ENCODE peak calls at places on chromosomes 16 and 17, in five cellular contexts. B, S, U, I and L are unnamed samples.

GRCh38 chr17:58081641-58082340 is 1.4 kb upstream of the DYNLL2 start:
- DNase-seq in B (no peak), S (peak), U (no peak), I (peak), L (no peak)

GRCh38 chr17:53655591-53655990 is 167.1 kb upstream of the KIF2B start:
- DNase-seq in B (no peak), S (no peak), U (no peak), I (no peak), L (no peak)

GRCh38 chr16:10646228-10646580 is 48.5 kb downstream of the TEKT5 start:
- DNase-seq in B (no peak), S (no peak), U (no peak), I (no peak), L (no peak)

GRCh38 chr17:69638516-69638915 is 224.0 kb downstream of the MAP2K6 start:
- DNase-seq in B (no peak), S (no peak), U (no peak), I (no peak), L (no peak)

GRCh38 chr16:49563666-49564065 is 190.1 kb downstream of the C16orf78 start:
- DNase-seq in B (no peak), S (no peak), U (no peak), I (no peak), L (no peak)

GRCh38 chr16:24509536-24509935 is 29.8 kb upstream of the RBBP6 start:
- DNase-seq in B (no peak), S (no peak), U (no peak), I (no peak), L (no peak)

GRCh38 chr17:52096056-52096455 is 62.5 kb downstream of the CA10 start:
- DNase-seq in B (no peak), S (no peak), U (no peak), I (no peak), L (no peak)

GRCh38 chr17:16439303-16439791 is 24.0 kb downstream of the TRPV2 start:
- DNase-seq in B (no peak), S (peak), U (no peak), I (no peak), L (no peak)

GRCh38 chr17:14794961-14795360 is 470.2 kb downstream of the PMP22 start:
- DNase-seq in B (no peak), S (no peak), U (no peak), I (no peak), L (no peak)

GRCh38 chr17:38868968-38869646 is 751 bp upstream of the LASP1 start:
- DNase-seq in B (peak), S (peak), U (peak), I (peak), L (peak)

GRCh38 chr17:75267403-75268232 is 3.4 kb downstream of the MIF4GD start:
- DNase-seq in B (peak), S (peak), U (no peak), I (peak), L (no peak)

GRCh38 chr16:4663756-4664465 is 29.5 kb upstream of the NUDT16L1 start:
- DNase-seq in B (no peak), S (no peak), U (no peak), I (no peak), L (no peak)

GRCh38 chr16:4344659-4345438 is 6.3 kb downstream of the PAM16 start:
- DNase-seq in B (peak), S (no peak), U (no peak), I (no peak), L (no peak)

GRCh38 chr17:63962298-63962744 is 10.4 kb downstream of the SCN4A start:
- DNase-seq in B (no peak), S (no peak), U (no peak), I (no peak), L (no peak)